ENCODE peak calls at places on chromosomes 13 and 19, in six cellular contexts. G, H, B, F, O and J are unnamed samples.
A peak's percentile ranks its signal among the peaks of the same experiment; 100 is the strongest.

GRCh38 chr13:106008540-106008939 is 526.9 kb downstream of the EFNB2 start:
- DNase-seq in G (no peak), H (no peak), B (no peak), F (no peak), O (no peak), J (no peak)

GRCh38 chr13:21638319-21639282 is 32.3 kb upstream of the FGF9 start:
- DNase-seq in G (no peak), H (peak; percentile 50), B (peak; percentile 25), F (peak; percentile 49), O (no peak), J (peak; percentile 43)

GRCh38 chr19:24049537-24049936 is 37.5 kb upstream of the ZNF254 start:
- DNase-seq in G (no peak), H (no peak), B (no peak), F (no peak), O (no peak), J (no peak)

GRCh38 chr13:47437411-47437810 is 540.6 kb upstream of the HTR2A start:
- DNase-seq in G (no peak), H (no peak), B (peak; percentile 80), F (peak; percentile 73), O (no peak), J (no peak)

GRCh38 chr19:1935484-1936208 is 5.3 kb upstream of the CSNK1G2 start:
- DNase-seq in G (no peak), H (no peak), B (peak; percentile 52), F (peak; percentile 38), O (no peak), J (no peak)

GRCh38 chr13:76854894-76855293 is 31.3 kb downstream of the KCTD12 start:
- DNase-seq in G (no peak), H (no peak), B (no peak), F (peak; percentile 52), O (no peak), J (no peak)

GRCh38 chr13:112940236-112940635 is 28.8 kb upstream of the MCF2L start:
- DNase-seq in G (no peak), H (no peak), B (no peak), F (no peak), O (no peak), J (no peak)

GRCh38 chr13:112686987-112687386 is 2.9 kb upstream of the ATP11A start:
- DNase-seq in G (no peak), H (no peak), B (no peak), F (no peak), O (no peak), J (no peak)

GRCh38 chr19:5228932-5229777 is 111.5 kb downstream of the PTPRS start:
- DNase-seq in G (no peak), H (no peak), B (no peak), F (no peak), O (peak; percentile 47), J (no peak)

GRCh38 chr19:17926044-17926443 is 6.8 kb upstream of the CCDC124 start:
- DNase-seq in G (no peak), H (peak; percentile 19), B (no peak), F (no peak), O (no peak), J (no peak)

GRCh38 chr19:46674416-46675178 is 13.6 kb upstream of the DACT3 start:
- DNase-seq in G (no peak), H (no peak), B (no peak), F (no peak), O (no peak), J (no peak)

GRCh38 chr13:27830010-27830409 is 37.7 kb downstream of the GSX1 start:
- DNase-seq in G (peak; percentile 33), H (peak; percentile 84), B (no peak), F (peak; percentile 49), O (peak; percentile 27), J (peak; percentile 67)

GRCh38 chr13:81686877-81687276 is 1346.0 kb upstream of the SPRY2 start:
- DNase-seq in G (no peak), H (no peak), B (no peak), F (peak; percentile 1), O (no peak), J (no peak)

GRCh38 chr19:35643255-35644205 is 2.0 kb downstream of the ETV2 start:
- DNase-seq in G (peak; percentile 85), H (peak; percentile 88), B (peak; percentile 62), F (peak; percentile 91), O (peak; percentile 83), J (peak; percentile 76)

GRCh38 chr13:91409661-91410060 is 11.2 kb downstream of the GPC5 start:
- DNase-seq in G (no peak), H (no peak), B (no peak), F (no peak), O (no peak), J (no peak)

GRCh38 chr13:111372651-111373425 is 52.4 kb downstream of the TEX29 start:
- DNase-seq in G (peak; percentile 24), H (no peak), B (no peak), F (no peak), O (no peak), J (no peak)

GRCh38 chr19:7534531-7534980 is 961 bp upstream of the PNPLA6 start:
- DNase-seq in G (peak; percentile 55), H (peak; percentile 68), B (peak; percentile 83), F (peak; percentile 93), O (peak; percentile 71), J (peak; percentile 37)

GRCh38 chr19:17209126-17210036 is 5.8 kb upstream of the USE1 start:
- DNase-seq in G (no peak), H (peak; percentile 76), B (peak; percentile 51), F (peak; percentile 42), O (no peak), J (peak; percentile 31)

GRCh38 chr13:23147827-23148226 is 33.0 kb upstream of the SGCG start:
- DNase-seq in G (no peak), H (no peak), B (no peak), F (no peak), O (no peak), J (no peak)

GRCh38 chr19:18173572-18174294 is at the start of gene IFI30:
- DNase-seq in G (peak; percentile 89), H (peak; percentile 89), B (peak; percentile 25), F (peak; percentile 57), O (peak; percentile 76), J (no peak)

GRCh38 chr19:35073516-35073915 is 32.0 kb downstream of the HPN start:
- DNase-seq in G (no peak), H (no peak), B (no peak), F (no peak), O (no peak), J (no peak)

GRCh38 chr19:5165697-5166019 is 175.0 kb downstream of the PTPRS start:
- DNase-seq in G (no peak), H (no peak), B (no peak), F (no peak), O (no peak), J (no peak)

GRCh38 chr19:46186717-46187101 is 38.7 kb downstream of the IGFL2 start:
- DNase-seq in G (no peak), H (no peak), B (no peak), F (no peak), O (no peak), J (no peak)

GRCh38 chr13:113922412-113923118 is 51.3 kb downstream of the C13orf46 start:
- DNase-seq in G (no peak), H (no peak), B (no peak), F (no peak), O (peak; percentile 10), J (no peak)

GRCh38 chr13:40993119-40993518 is 26.0 kb downstream of the ELF1 start:
- DNase-seq in G (no peak), H (no peak), B (no peak), F (no peak), O (no peak), J (no peak)

GRCh38 chr19:31385744-31386143 is 36.5 kb upstream of the TSHZ3 start:
- DNase-seq in G (no peak), H (no peak), B (no peak), F (no peak), O (no peak), J (no peak)

GRCh38 chr19:10036601-10037071 is 23.4 kb downstream of the RDH8 start:
- DNase-seq in G (no peak), H (no peak), B (peak; percentile 17), F (peak; percentile 47), O (no peak), J (no peak)

DNA sequence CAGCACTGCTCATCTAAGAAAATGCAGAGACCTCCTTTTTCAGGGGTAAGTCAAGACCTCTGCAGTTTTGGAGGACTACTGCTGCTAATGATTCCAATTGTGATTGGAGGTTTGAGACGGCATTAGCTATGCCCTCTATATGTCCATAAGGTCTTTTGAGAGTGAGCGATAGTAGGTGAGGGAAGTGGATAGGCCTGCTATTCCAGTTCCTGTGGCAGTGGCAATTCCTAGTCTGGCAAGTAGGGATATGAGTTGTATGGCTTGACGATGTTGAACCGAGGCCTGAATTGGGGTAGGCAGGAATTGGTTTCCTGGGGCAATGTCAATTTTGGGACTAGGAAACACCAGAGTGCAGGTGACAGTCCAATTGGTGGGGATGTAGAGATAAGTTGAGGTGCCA is 913.1 kb upstream of the SLITRK5 start:
- DNase-seq in G (no peak), H (no peak), B (no peak), F (no peak), O (no peak), J (no peak)
- TF ChIP-seq CTCF in G (no peak), H (no peak), B (no peak), F (no peak), O (no peak), J (no peak)

GRCh38 chr19:51568456-51568855 is 2.6 kb upstream of the ZNF175 start:
- DNase-seq in G (no peak), H (no peak), B (no peak), F (no peak), O (no peak), J (no peak)
- TF ChIP-seq CTCF in G (no peak), H (no peak), B (no peak), F (no peak), O (no peak), J (no peak)

DNA sequence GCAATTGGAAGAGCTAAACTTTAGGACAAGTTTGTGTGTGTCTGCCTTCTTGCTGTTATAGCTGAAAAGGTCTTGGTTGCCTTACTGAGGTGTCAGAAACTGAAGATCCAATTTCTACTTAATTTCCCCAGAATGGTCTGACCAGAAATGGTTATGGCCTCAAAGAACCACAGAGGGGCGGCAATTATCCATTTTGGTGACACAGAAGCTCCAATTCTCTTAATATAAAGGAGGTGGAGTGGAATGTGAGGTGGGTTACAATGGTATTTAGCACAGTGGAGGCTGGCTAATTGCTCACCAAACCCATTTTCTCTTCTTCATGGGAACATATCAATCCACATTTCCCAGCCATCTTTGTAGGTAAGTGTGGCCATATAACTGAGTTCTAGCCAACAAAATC is 1157.2 kb downstream of the OLFM4 start:
- DNase-seq in G (no peak), H (no peak), B (no peak), F (no peak), O (no peak), J (no peak)
- TF ChIP-seq CTCF in G (no peak), H (no peak), B (no peak), F (no peak), O (no peak), J (peak; percentile 65)

DNA sequence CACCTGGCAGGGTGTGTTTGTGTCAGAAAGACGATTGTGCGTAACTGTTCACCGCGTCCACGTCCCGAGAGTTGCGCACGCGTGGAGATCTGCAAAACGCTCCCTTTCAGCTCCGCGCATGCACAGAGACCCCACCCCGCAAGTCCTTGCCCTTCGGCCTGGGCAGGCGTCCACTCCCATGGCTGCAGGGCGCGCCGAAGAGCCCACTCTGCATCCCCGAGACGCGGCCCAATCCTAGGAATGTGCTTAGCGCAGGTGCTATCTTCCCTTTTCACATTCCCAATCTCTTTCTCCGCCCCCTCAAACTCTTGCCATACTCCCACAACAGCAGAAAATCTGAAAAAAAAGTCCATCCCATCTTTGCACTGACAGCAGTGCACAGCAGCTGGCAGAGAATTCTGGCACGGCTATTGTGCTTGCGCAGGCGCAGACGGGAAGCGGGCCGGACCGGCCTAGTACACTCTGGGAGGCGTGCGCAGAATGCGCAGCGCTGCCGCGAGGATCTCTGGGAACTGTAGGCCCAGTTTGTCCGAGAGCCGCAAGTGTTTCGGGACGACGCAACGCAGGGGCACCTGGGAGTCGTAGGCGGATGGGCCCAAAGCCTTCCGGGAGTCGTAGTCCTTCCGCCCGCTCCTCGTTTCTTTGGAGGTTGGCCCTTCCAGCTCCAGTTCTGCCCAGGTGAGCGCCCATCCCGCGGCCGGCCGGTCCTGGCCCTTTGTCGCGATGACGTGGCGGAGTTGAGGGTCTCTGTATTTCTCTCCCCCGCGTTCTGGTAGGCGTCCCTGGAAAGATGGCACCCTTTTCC is 23.1 kb downstream of the ZNF175 start:
- DNase-seq in G (peak; percentile 98), H (peak; percentile 98), B (peak; percentile 96), F (peak; percentile 99), O (peak; percentile 99), J (peak; percentile 91)
- TF ChIP-seq CTCF in G (no peak), H (no peak), B (no peak), F (no peak), O (no peak), J (no peak)